ENCODE peak calls at places on chromosomes 11 and 22, in five cellular contexts. One of them, this sample, is unnamed.

GRCh38 chr22:48340727-48341709 is 1486.7 kb downstream of the BRD1 start:
- DNase-seq in cardiac muscle cell: no peak
- DNase-seq in dorsolateral prefrontal cortex: no peak
- DNase-seq in H9: no peak
- DNase-seq in mammary epithelial cell: no peak
- DNase-seq in this sample: no peak

GRCh38 chr11:123494195-123495050 is 64.4 kb downstream of the GRAMD1B start:
- DNase-seq in H9: no peak
- DNase-seq in cardiac muscle cell: peak; percentile 51
- DNase-seq in mammary epithelial cell: peak; percentile 8
- DNase-seq in dorsolateral prefrontal cortex: no peak
- DNase-seq in this sample: no peak

GRCh38 chr22:20242393-20243175 is 25.5 kb downstream of the RTN4R start:
- DNase-seq in H9: no peak
- DNase-seq in cardiac muscle cell: no peak
- DNase-seq in dorsolateral prefrontal cortex: no peak
- DNase-seq in mammary epithelial cell: no peak
- DNase-seq in this sample: no peak

GRCh38 chr22:27445876-27446275 is 355.7 kb downstream of the MN1 start:
- DNase-seq in H9: no peak
- DNase-seq in cardiac muscle cell: no peak
- DNase-seq in mammary epithelial cell: no peak
- DNase-seq in dorsolateral prefrontal cortex: no peak
- DNase-seq in this sample: no peak

GRCh38 chr22:49439373-49439772 is 388.3 kb downstream of the BRD1 start:
- DNase-seq in H9: no peak
- DNase-seq in cardiac muscle cell: no peak
- DNase-seq in dorsolateral prefrontal cortex: no peak
- DNase-seq in mammary epithelial cell: no peak
- DNase-seq in this sample: no peak

GRCh38 chr11:80855975-80856524 is 1415.2 kb upstream of the TENM4 start:
- DNase-seq in dorsolateral prefrontal cortex: no peak
- DNase-seq in cardiac muscle cell: peak; percentile 61
- DNase-seq in H9: no peak
- DNase-seq in mammary epithelial cell: peak; percentile 69
- DNase-seq in this sample: peak; percentile 61

GRCh38 chr11:8408151-8408930 is 144.7 kb upstream of the LMO1 start:
- DNase-seq in cardiac muscle cell: no peak
- DNase-seq in H9: no peak
- DNase-seq in dorsolateral prefrontal cortex: no peak
- DNase-seq in mammary epithelial cell: peak; percentile 25
- DNase-seq in this sample: no peak

GRCh38 chr11:1498262-1498661 is 11.7 kb upstream of the MOB2 start:
- DNase-seq in cardiac muscle cell: no peak
- DNase-seq in H9: no peak
- DNase-seq in mammary epithelial cell: no peak
- DNase-seq in dorsolateral prefrontal cortex: no peak
- DNase-seq in this sample: no peak

GRCh38 chr11:85685131-85685819 is 720 bp downstream of the CCDC89 start:
- DNase-seq in dorsolateral prefrontal cortex: no peak
- DNase-seq in H9: peak; percentile 32
- DNase-seq in cardiac muscle cell: peak; percentile 69
- DNase-seq in mammary epithelial cell: no peak
- DNase-seq in this sample: no peak

GRCh38 chr11:78982377-78982925 is 407.8 kb upstream of the NARS2 start:
- DNase-seq in dorsolateral prefrontal cortex: no peak
- DNase-seq in H9: no peak
- DNase-seq in mammary epithelial cell: no peak
- DNase-seq in cardiac muscle cell: no peak
- DNase-seq in this sample: no peak

GRCh38 chr11:100273066-100273815 is 413.8 kb upstream of the ARHGAP42 start:
- DNase-seq in H9: no peak
- DNase-seq in dorsolateral prefrontal cortex: no peak
- DNase-seq in mammary epithelial cell: no peak
- DNase-seq in cardiac muscle cell: no peak
- DNase-seq in this sample: no peak

GRCh38 chr11:120136356-120136755 is 1.6 kb downstream of the TRIM29 start:
- DNase-seq in H9: no peak
- DNase-seq in cardiac muscle cell: no peak
- DNase-seq in mammary epithelial cell: no peak
- DNase-seq in dorsolateral prefrontal cortex: no peak
- DNase-seq in this sample: no peak

GRCh38 chr22:24271406-24271760 is 752 bp downstream of the SPECC1L start:
- DNase-seq in dorsolateral prefrontal cortex: no peak
- DNase-seq in cardiac muscle cell: peak; percentile 27
- DNase-seq in mammary epithelial cell: peak; percentile 30
- DNase-seq in H9: no peak
- DNase-seq in this sample: no peak

GRCh38 chr11:13781153-13781552 is 112.7 kb downstream of the FAR1 start:
- DNase-seq in dorsolateral prefrontal cortex: no peak
- DNase-seq in mammary epithelial cell: peak; percentile 35
- DNase-seq in H9: no peak
- DNase-seq in cardiac muscle cell: no peak
- DNase-seq in this sample: no peak

GRCh38 chr22:24404561-24405275 is 22.7 kb upstream of the ADORA2A start:
- DNase-seq in mammary epithelial cell: no peak
- DNase-seq in dorsolateral prefrontal cortex: no peak
- DNase-seq in cardiac muscle cell: no peak
- DNase-seq in H9: no peak
- DNase-seq in this sample: no peak

GRCh38 chr11:925158-925495 is 543 bp upstream of the AP2A2 start:
- DNase-seq in cardiac muscle cell: no peak
- DNase-seq in H9: no peak
- DNase-seq in mammary epithelial cell: no peak
- DNase-seq in dorsolateral prefrontal cortex: no peak
- DNase-seq in this sample: no peak

GRCh38 chr22:37741312-37741795 is 44.5 kb downstream of the TRIOBP start:
- DNase-seq in mammary epithelial cell: peak; percentile 79
- DNase-seq in cardiac muscle cell: peak; percentile 99
- DNase-seq in H9: no peak
- DNase-seq in dorsolateral prefrontal cortex: no peak
- DNase-seq in this sample: peak; percentile 60

GRCh38 chr11:97009613-97010012 is 619.8 kb downstream of the JRKL start:
- DNase-seq in mammary epithelial cell: no peak
- DNase-seq in dorsolateral prefrontal cortex: no peak
- DNase-seq in H9: no peak
- DNase-seq in cardiac muscle cell: no peak
- DNase-seq in this sample: no peak

GRCh38 chr22:20885557-20886323 is 26.9 kb downstream of the SNAP29 start:
- DNase-seq in dorsolateral prefrontal cortex: peak; percentile 79
- DNase-seq in cardiac muscle cell: peak; percentile 92
- DNase-seq in mammary epithelial cell: peak; percentile 75
- DNase-seq in H9: peak; percentile 91
- DNase-seq in this sample: peak; percentile 61

GRCh38 chr11:74620537-74620936 is 28.2 kb downstream of the POLD3 start:
- DNase-seq in H9: no peak
- DNase-seq in mammary epithelial cell: no peak
- DNase-seq in dorsolateral prefrontal cortex: no peak
- DNase-seq in cardiac muscle cell: peak; percentile 17
- DNase-seq in this sample: no peak

DNA sequence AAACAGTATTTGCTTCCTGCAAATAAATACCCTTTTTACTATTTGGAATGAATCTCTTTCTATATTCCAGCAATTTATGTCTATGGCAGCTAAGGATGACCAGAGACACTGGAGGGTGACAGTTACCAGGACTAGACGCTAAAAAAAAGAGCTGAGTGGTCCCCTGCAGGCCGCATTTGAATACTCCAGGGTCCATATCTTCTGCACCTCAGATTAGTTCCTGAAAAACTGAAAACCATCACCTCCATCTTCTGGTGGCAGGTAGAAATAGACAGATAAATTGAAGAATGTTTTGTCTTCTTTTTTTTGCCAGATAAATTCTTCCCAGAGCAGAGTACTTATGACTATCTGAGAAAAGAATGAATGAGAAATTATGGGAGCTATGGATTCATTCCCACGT is 145.6 kb downstream of the CSNK2A3 start:
- DNase-seq in cardiac muscle cell: no peak
- DNase-seq in mammary epithelial cell: no peak
- DNase-seq in dorsolateral prefrontal cortex: no peak
- DNase-seq in H9: no peak
- DNase-seq in this sample: no peak
- TF ChIP-seq CTCF in cardiac muscle cell: no peak
- TF ChIP-seq CTCF in mammary epithelial cell: no peak
- TF ChIP-seq CTCF in dorsolateral prefrontal cortex: no peak
- TF ChIP-seq CTCF in H9: peak; percentile 36
- TF ChIP-seq CTCF in this sample: no peak

DNA sequence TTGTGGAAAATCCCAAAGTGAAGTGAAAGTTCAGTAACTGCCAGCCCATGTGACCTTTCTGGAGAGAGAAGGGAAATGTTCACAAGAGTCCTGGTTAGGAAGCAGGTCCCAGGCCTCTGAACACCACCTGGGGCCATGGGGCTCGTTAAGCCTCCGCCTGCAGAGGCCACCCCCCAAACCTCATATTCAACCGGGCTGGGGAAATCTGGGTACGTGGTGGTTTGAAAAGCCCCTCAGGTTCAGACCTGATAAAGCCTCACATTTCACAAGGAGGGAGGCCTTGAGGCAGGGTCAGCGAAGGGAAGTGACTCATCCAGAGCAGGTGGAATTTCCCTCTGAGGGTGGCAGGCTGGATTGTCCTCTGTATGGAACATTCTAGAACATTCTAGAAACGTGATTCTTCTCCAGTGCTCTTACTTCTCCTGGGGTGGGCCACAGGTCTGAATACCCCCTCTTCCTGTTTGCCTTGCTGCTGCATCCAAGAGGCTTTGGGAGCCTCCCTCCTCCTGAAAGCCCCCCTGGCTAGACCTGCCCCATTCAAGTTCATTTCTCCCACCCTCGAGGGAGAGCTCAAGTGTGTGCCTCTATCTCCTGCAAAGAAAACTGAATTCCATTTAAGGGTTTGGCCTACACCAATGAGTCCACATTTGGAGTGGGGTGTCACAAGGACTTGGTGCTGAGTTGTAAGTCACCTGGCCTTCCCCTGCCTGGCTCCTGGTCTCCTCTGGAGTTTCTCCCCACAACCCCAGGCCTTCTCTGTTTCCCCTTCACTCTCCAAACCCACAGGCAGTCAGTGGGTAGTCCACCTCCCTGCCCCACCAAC is 6.3 kb downstream of the FXYD2 start:
- DNase-seq in H9: no peak
- DNase-seq in dorsolateral prefrontal cortex: no peak
- DNase-seq in cardiac muscle cell: no peak
- DNase-seq in mammary epithelial cell: peak; percentile 71
- DNase-seq in this sample: peak; percentile 41
- H3K27ac ChIP-seq in H9: no peak overlapping the region
- H3K27ac ChIP-seq in dorsolateral prefrontal cortex: no peak overlapping the region
- H3K27ac ChIP-seq in cardiac muscle cell: no peak overlapping the region
- H3K27ac ChIP-seq in mammary epithelial cell: no peak overlapping the region
- H3K27ac ChIP-seq in this sample: no peak overlapping the region

GRCh38 chr11:45144126-45145082 is 2.0 kb upstream of the PRDM11 start:
- DNase-seq in H9: peak; percentile 10
- DNase-seq in mammary epithelial cell: no peak
- DNase-seq in cardiac muscle cell: no peak
- DNase-seq in dorsolateral prefrontal cortex: no peak
- DNase-seq in this sample: no peak

GRCh38 chr11:45146072-45147016 is at the start of gene PRDM11:
- DNase-seq in dorsolateral prefrontal cortex: no peak
- DNase-seq in mammary epithelial cell: peak; percentile 70
- DNase-seq in cardiac muscle cell: peak; percentile 85
- DNase-seq in H9: peak; percentile 39
- DNase-seq in this sample: peak; percentile 86

GRCh38 chr11:45145083-45145420 is 1.4 kb upstream of the PRDM11 start:
- DNase-seq in dorsolateral prefrontal cortex: no peak
- DNase-seq in cardiac muscle cell: no peak
- DNase-seq in mammary epithelial cell: no peak
- DNase-seq in H9: no peak
- DNase-seq in this sample: no peak

GRCh38 chr11:45147017-45147728 is 734 bp downstream of the PRDM11 start:
- DNase-seq in dorsolateral prefrontal cortex: peak; percentile 95
- DNase-seq in mammary epithelial cell: peak; percentile 97
- DNase-seq in cardiac muscle cell: peak; percentile 98
- DNase-seq in H9: peak; percentile 94
- DNase-seq in this sample: peak; percentile 99

DNA sequence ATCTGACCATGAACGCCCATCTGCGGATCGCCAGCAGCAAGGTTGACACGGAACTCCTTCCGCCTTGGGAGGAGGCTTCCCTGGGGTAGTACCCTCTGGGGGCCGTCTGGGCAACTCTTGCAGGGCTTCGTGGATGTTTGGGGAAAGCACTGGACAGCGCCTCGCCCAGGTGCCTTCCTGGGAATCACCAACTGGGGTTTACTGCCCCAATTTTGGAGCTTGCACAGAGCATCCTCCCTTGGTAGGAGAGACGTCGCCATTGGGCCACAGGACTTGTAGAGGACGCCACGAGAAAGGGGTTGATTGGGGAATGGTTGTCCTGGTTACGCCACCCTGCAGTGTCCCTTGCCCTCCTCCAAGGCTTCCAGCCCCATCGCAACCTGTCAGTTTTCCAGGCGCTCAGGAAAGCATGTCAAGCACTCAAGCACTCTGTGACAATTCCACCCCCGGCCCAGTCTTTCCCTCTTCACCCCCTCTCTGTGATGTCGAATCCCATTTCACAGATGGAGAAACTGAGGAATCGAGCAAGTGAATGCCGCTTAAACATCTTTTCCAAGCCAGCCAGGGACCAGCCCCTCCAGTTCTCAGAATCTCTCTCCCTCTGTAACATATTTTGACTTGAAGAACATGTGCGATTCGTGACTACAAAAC is 893 bp upstream of the PRDM11 start:
- DNase-seq in mammary epithelial cell: no peak
- DNase-seq in cardiac muscle cell: peak; percentile 70
- DNase-seq in dorsolateral prefrontal cortex: no peak
- DNase-seq in H9: peak; percentile 87
- DNase-seq in this sample: no peak
- TF ChIP-seq CTCF in mammary epithelial cell: no peak
- TF ChIP-seq CTCF in cardiac muscle cell: no peak
- TF ChIP-seq CTCF in dorsolateral prefrontal cortex: no peak
- TF ChIP-seq CTCF in H9: no peak
- TF ChIP-seq CTCF in this sample: no peak

GRCh38 chr11:118918686-118919280 is 6.9 kb downstream of the BCL9L start:
- DNase-seq in cardiac muscle cell: peak; percentile 81
- DNase-seq in mammary epithelial cell: no peak
- DNase-seq in dorsolateral prefrontal cortex: no peak
- DNase-seq in H9: no peak
- DNase-seq in this sample: no peak
- H3K27ac ChIP-seq in cardiac muscle cell: peak overlapping the region; percentile 93
- H3K27ac ChIP-seq in mammary epithelial cell: peak overlapping the region; percentile 91
- H3K27ac ChIP-seq in dorsolateral prefrontal cortex: peak overlapping the region; percentile 57
- H3K27ac ChIP-seq in H9: no peak overlapping the region
- H3K27ac ChIP-seq in this sample: peak overlapping the region; percentile 100